ENCODE peak calls at places on chromosomes 6 and 20, in eight cellular contexts. M is esophagus muscularis mucosa, R is HepG2, G is stomach, B is K562, X is sigmoid colon, Y is GM12878, D is H1. N is an unnamed sample.

GRCh38 chr6:45507156-45507555 is 129.4 kb upstream of the SUPT3H start:
- DNase-seq in M (no peak), R (no peak), G (no peak), B (no peak), X (no peak), Y (no peak), D (no peak), N (no peak)

GRCh38 chr20:20839771-20840170 is 127.3 kb upstream of the RALGAPA2 start:
- DNase-seq in M (no peak), R (no peak), G (no peak), B (no peak), X (no peak), Y (no peak), D (no peak), N (no peak)

GRCh38 chr6:9292975-9293374 is 857.6 kb upstream of the SLC35B3 start:
- DNase-seq in M (no peak), R (no peak), G (no peak), B (no peak), X (no peak), Y (no peak), D (no peak), N (no peak)

GRCh38 chr6:3578981-3579380 is 122.1 kb upstream of the SLC22A23 start:
- DNase-seq in M (no peak), R (no peak), G (no peak), B (no peak), X (no peak), Y (no peak), D (no peak), N (no peak)

GRCh38 chr20:2206957-2207769 is 88.6 kb upstream of the TGM3 start:
- DNase-seq in M (no peak), R (peak), G (peak), B (peak), X (peak), Y (peak), D (peak), N (peak)

GRCh38 chr20:35773154-35773751 is 1.4 kb downstream of the PHF20 start:
- DNase-seq in M (no peak), R (no peak), G (peak), B (peak), X (peak), Y (peak), D (no peak), N (peak)

GRCh38 chr6:25489399-25489798 is 162.6 kb upstream of the SCGN start:
- DNase-seq in M (no peak), R (no peak), G (no peak), B (no peak), X (no peak), Y (no peak), D (no peak), N (no peak)

GRCh38 chr20:25676164-25676809 is 20.4 kb downstream of the ZNF337 start:
- DNase-seq in M (peak), R (peak), G (no peak), B (no peak), X (no peak), Y (no peak), D (no peak), N (no peak)

GRCh38 chr6:165755583-165755982 is 92.5 kb upstream of the PDE10A start:
- DNase-seq in M (no peak), R (no peak), G (no peak), B (peak), X (no peak), Y (no peak), D (peak), N (no peak)

GRCh38 chr6:113094781-113095180 is 747.7 kb downstream of the RFPL4B start:
- DNase-seq in M (no peak), R (no peak), G (no peak), B (no peak), X (no peak), Y (no peak), D (no peak), N (no peak)

GRCh38 chr6:24859132-24859531 is 60.4 kb upstream of the ARMH2 start:
- DNase-seq in M (no peak), R (no peak), G (no peak), B (no peak), X (no peak), Y (no peak), D (no peak), N (no peak)

GRCh38 chr20:15339264-15339663 is 1001.9 kb upstream of the FLRT3 start:
- DNase-seq in M (no peak), R (no peak), G (no peak), B (no peak), X (no peak), Y (no peak), D (no peak), N (no peak)
- TF ChIP-seq POLR2AphosphoS5 in M (no peak), R (no peak), G (no peak), B (no peak), X (no peak), Y (no peak), D (no peak), N (no peak)

DNA sequence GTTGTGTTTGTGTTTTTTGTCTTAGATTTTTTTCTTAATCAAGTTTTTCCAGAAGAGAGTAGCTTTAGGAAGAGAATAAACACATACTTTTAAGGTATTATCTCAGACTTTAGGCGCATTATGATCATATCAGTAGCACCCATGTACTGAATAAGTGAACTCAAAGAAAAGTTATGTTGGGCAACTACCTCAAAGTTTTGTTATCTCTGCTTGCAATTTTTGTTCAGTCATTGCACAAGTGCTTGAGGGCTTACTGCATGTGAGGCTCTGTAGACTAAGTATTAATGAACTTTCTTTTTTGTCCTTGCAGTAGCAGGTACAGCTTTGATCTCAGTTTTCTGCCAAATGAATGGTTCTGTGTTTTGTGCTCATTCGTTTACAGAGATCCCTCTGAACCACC is 189.0 kb downstream of the SLC16A10 start:
- DNase-seq in M (no peak), R (peak), G (no peak), B (no peak), X (no peak), Y (no peak), D (no peak), N (no peak)
- TF ChIP-seq POLR2A in M (no peak), R (no peak), G (no peak), B (no peak), X (no peak), Y (no peak), D (no peak), N (no peak)

DNA sequence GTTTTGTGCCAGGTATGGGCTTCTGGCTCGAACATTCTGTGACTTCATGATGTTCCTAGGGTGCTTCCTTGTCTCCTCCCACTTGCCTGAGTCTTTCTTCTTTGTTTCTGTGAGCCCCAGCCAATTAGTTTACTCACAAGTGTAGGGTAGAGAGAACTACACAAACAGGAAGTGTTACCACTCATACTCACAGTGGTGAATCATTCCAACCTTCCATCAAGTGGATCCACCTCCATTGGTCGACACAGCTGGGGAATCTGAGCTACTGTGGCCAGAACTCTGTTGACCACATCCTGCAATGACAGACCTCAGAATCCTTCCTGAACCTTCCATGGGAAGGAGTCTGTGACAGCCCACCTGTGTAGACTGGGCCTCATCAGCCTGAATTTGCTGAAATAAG is 76.8 kb downstream of the UNC5CL start:
- DNase-seq in M (peak), R (peak), G (no peak), B (no peak), X (no peak), Y (peak), D (no peak), N (no peak)
- TF ChIP-seq EP300 in M (no peak), R (no peak), G (no peak), B (no peak), X (no peak), Y (no peak), D (no peak), N (no peak)

DNA sequence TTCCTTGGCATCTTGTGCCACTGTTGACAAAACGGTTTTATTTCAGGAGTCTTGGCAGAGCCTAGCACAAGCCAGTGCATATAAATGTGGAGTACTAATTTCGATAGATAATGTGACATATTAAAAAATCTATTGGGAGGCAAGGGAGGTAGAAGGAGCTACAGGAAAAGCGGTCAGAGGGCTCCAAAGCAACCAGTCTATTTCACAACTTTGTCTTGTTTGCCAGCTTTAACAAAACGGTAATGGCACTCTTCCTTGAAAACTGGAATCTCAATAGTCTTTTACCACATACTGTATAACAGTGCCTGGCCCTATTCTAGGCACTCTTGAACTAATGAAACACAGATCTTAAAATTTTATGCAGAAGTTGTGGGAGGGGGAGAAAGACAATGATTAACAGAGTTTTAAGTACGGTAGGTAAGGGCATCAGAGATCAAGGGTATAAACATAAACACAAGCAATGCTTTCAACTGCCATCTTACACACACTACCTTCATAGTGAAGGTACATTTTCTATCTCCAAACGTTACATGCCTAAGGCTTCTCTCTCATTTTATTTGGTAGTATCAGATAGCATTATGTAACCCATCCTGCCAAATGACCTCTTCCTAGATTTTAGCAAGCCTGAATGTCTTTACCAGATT is 33.5 kb upstream of the SYNCRIP start:
- DNase-seq in M (no peak), R (no peak), G (no peak), B (no peak), X (no peak), Y (no peak), D (no peak), N (no peak)
- TF ChIP-seq POLR2AphosphoS5 in M (no peak), R (no peak), G (no peak), B (peak), X (no peak), Y (no peak), D (peak), N (no peak)

GRCh38 chr6:156776841-156777576 is at the start of gene ARID1B:
- DNase-seq in M (no peak), R (peak), G (peak), B (peak), X (peak), Y (no peak), D (no peak), N (peak)

GRCh38 chr6:156778615-156779205 is 1.5 kb downstream of the ARID1B start:
- DNase-seq in M (no peak), R (peak), G (peak), B (peak), X (peak), Y (no peak), D (no peak), N (peak)

GRCh38 chr6:156777577-156777865 is 343 bp downstream of the ARID1B start:
- DNase-seq in M (no peak), R (no peak), G (no peak), B (peak), X (no peak), Y (no peak), D (no peak), N (no peak)

GRCh38 chr6:156779206-156780116 is 2.3 kb downstream of the ARID1B start:
- DNase-seq in M (no peak), R (peak), G (peak), B (peak), X (peak), Y (no peak), D (no peak), N (peak)

GRCh38 chr6:156777866-156778614 is 862 bp downstream of the ARID1B start:
- DNase-seq in M (no peak), R (peak), G (peak), B (peak), X (peak), Y (no peak), D (no peak), N (peak)
- TF ChIP-seq POLR2A in M (no peak), R (peak), G (no peak), B (peak), X (no peak), Y (peak), D (peak), N (peak)

GRCh38 chr20:57670288-57671071 is 39.3 kb downstream of the PMEPA1 start:
- DNase-seq in M (no peak), R (no peak), G (no peak), B (no peak), X (no peak), Y (no peak), D (no peak), N (no peak)
- TF ChIP-seq EP300 in M (no peak), R (no peak), G (no peak), B (no peak), X (no peak), Y (no peak), D (no peak), N (no peak)